ENCODE peak calls at places on chromosome 14, in eight cellular contexts. M is fibroblast of lung; G is tibial nerve; A is effector memory CD8-positive, alpha-beta T cell; I is EL; O is NCI-H1092 treated with DMSO at 0.1 percent for 48 hours; Q is SK-N-DZ; T is stimulated activated CD8-positive, alpha-beta memory T cell treated with anti-CD3 and anti-CD28 coated beads, Interleukin-7, amount 100 ng/mL, for 4 hours. P is an unnamed sample.

GRCh38 chr14:104080557-104081492 is 4.7 kb upstream of the ASPG start:
- DNase-seq in T (no peak), O (no peak), Q (no peak), M (no peak), I (no peak), G (no peak), A (no peak), P (peak)

GRCh38 chr14:73176673-73177072 is 40.4 kb downstream of the PSEN1 start:
- DNase-seq in A (no peak), T (no peak), Q (no peak), O (no peak), I (no peak), G (no peak), M (no peak), P (no peak)

GRCh38 chr14:96455588-96455987 is 46.6 kb upstream of the PAPOLA start:
- DNase-seq in O (no peak), M (no peak), A (no peak), I (peak), Q (no peak), G (no peak), T (no peak), P (no peak)

GRCh38 chr14:73295198-73295796 is 58.0 kb downstream of the PAPLN start:
- DNase-seq in G (peak), O (peak), A (peak), Q (peak), M (peak), I (peak), T (no peak), P (no peak)

GRCh38 chr14:105087308-105087962 is 22.2 kb upstream of the GPR132 start:
- DNase-seq in I (peak), Q (no peak), G (no peak), O (no peak), A (no peak), T (no peak), M (peak), P (peak)

GRCh38 chr14:67577181-67577580 is 22.9 kb downstream of the PIGH start:
- DNase-seq in Q (no peak), A (no peak), T (no peak), I (no peak), O (no peak), M (no peak), G (no peak), P (no peak)

GRCh38 chr14:100889641-100890040 is 13.9 kb downstream of the RTL1 start:
- DNase-seq in G (no peak), O (no peak), I (no peak), Q (no peak), M (no peak), T (no peak), A (no peak), P (peak)

GRCh38 chr14:34628681-34629135 is 1.2 kb downstream of the SNX6 start:
- DNase-seq in T (peak), A (peak), M (peak), G (no peak), O (no peak), I (peak), Q (no peak), P (no peak)

GRCh38 chr14:101078892-101079221 is 175.3 kb upstream of the RTL1 start:
- DNase-seq in I (no peak), Q (no peak), G (no peak), T (no peak), O (peak), M (no peak), A (no peak), P (peak)

GRCh38 chr14:81450100-81450531 is 50.0 kb upstream of the STON2 start:
- DNase-seq in Q (peak), O (peak), A (no peak), G (peak), M (peak), T (no peak), I (peak), P (no peak)

GRCh38 chr14:94395900-94396574 is 7.6 kb upstream of the SERPINA1 start:
- DNase-seq in T (no peak), I (no peak), O (peak), Q (no peak), G (no peak), M (no peak), A (no peak), P (no peak)

GRCh38 chr14:60085085-60085484 is 6.6 kb upstream of the PCNX4 start:
- DNase-seq in G (no peak), Q (no peak), M (no peak), T (no peak), I (no peak), O (no peak), A (no peak), P (no peak)

GRCh38 chr14:26026384-26026783 is 571.4 kb downstream of the NOVA1 start:
- DNase-seq in M (no peak), A (no peak), T (no peak), Q (no peak), G (no peak), O (no peak), I (no peak), P (no peak)

GRCh38 chr14:75609606-75610476 is 31.4 kb downstream of the FLVCR2 start:
- DNase-seq in O (no peak), T (no peak), Q (no peak), A (no peak), G (peak), M (no peak), I (no peak), P (no peak)

GRCh38 chr14:103201801-103202200 is 78.5 kb downstream of the TNFAIP2 start:
- DNase-seq in M (no peak), A (no peak), T (no peak), Q (no peak), I (no peak), G (no peak), O (no peak), P (no peak)

GRCh38 chr14:103530390-103530789 is 1.4 kb downstream of the TRMT61A start:
- DNase-seq in O (no peak), G (no peak), M (no peak), I (no peak), Q (no peak), A (no peak), T (no peak), P (no peak)

GRCh38 chr14:96682401-96682800 is 114.8 kb upstream of the VRK1 start:
- DNase-seq in I (no peak), M (no peak), T (no peak), G (no peak), A (no peak), O (no peak), Q (no peak), P (no peak)

GRCh38 chr14:104266643-104267575 is 128.5 kb downstream of the KIF26A start:
- DNase-seq in M (no peak), G (no peak), O (no peak), T (no peak), I (no peak), A (no peak), Q (no peak), P (peak)

GRCh38 chr14:104140213-104140462 is 1.8 kb downstream of the KIF26A start:
- DNase-seq in T (no peak), O (no peak), M (no peak), Q (no peak), A (no peak), G (no peak), I (no peak), P (no peak)

GRCh38 chr14:67166450-67166853 is 22.8 kb upstream of the GARIN2 start:
- DNase-seq in G (peak), Q (peak), A (peak), T (no peak), M (peak), I (peak), O (peak), P (no peak)

GRCh38 chr14:21069388-21070082 is 569 bp upstream of the ARHGEF40 start:
- DNase-seq in A (peak), Q (peak), M (peak), T (no peak), I (peak), G (peak), O (peak), P (no peak)

GRCh38 chr14:93010543-93011541 is 87.9 kb downstream of the CHGA start:
- DNase-seq in O (no peak), T (no peak), I (no peak), G (no peak), Q (no peak), M (no peak), A (no peak), P (no peak)

GRCh38 chr14:96514694-96515093 is 12.5 kb downstream of the PAPOLA start:
- DNase-seq in I (no peak), A (no peak), G (no peak), T (no peak), M (no peak), Q (no peak), O (no peak), P (no peak)

GRCh38 chr14:98931126-98931525 is 340.9 kb downstream of the BCL11B start:
- DNase-seq in O (no peak), T (no peak), M (no peak), G (no peak), Q (no peak), I (no peak), A (no peak), P (no peak)

GRCh38 chr14:68668531-68668930 is 124.3 kb downstream of the ZFP36L1 start:
- DNase-seq in Q (no peak), M (no peak), G (no peak), A (no peak), T (no peak), O (no peak), I (no peak), P (no peak)

GRCh38 chr14:104510794-104511611 is 68.6 kb upstream of the C14orf180 start:
- DNase-seq in T (no peak), A (no peak), G (no peak), I (no peak), M (no peak), O (peak), Q (no peak), P (no peak)

GRCh38 chr14:97994020-97994531 is 1196.9 kb downstream of the VRK1 start:
- DNase-seq in O (no peak), I (no peak), T (no peak), A (peak), Q (no peak), M (no peak), G (no peak), P (no peak)

GRCh38 chr14:86481105-86481504 is 951.2 kb downstream of the FLRT2 start:
- DNase-seq in I (peak), G (no peak), O (no peak), T (no peak), A (no peak), Q (no peak), M (peak), P (no peak)

GRCh38 chr14:24818054-24818822 is 184.2 kb upstream of the GZMB start:
- DNase-seq in I (peak), G (no peak), Q (no peak), T (no peak), O (no peak), M (peak), A (no peak), P (no peak)

GRCh38 chr14:95424533-95424932 is 91.9 kb downstream of the SYNE3 start:
- DNase-seq in Q (no peak), M (no peak), T (no peak), I (no peak), G (peak), O (no peak), A (no peak), P (no peak)

GRCh38 chr14:55131782-55132181 is 2.7 kb downstream of the LGALS3 start:
- DNase-seq in O (no peak), A (no peak), I (peak), G (no peak), M (no peak), Q (no peak), T (no peak), P (no peak)

GRCh38 chr14:100076133-100076532 is 10.9 kb downstream of the EVL start:
- DNase-seq in O (no peak), G (no peak), T (no peak), A (no peak), I (peak), Q (peak), M (no peak), P (no peak)

GRCh38 chr14:61178226-61179060 is 102.7 kb downstream of the TMEM30B start:
- DNase-seq in G (no peak), O (no peak), T (no peak), I (peak), A (no peak), Q (no peak), M (peak), P (no peak)

GRCh38 chr14:59020382-59020781 is 168.1 kb upstream of the DAAM1 start:
- DNase-seq in O (peak), Q (peak), T (no peak), A (no peak), G (peak), M (peak), I (peak), P (no peak)

GRCh38 chr14:50532502-50533313 is at the start of gene MAP4K5:
- DNase-seq in T (peak), M (peak), I (peak), G (peak), Q (peak), O (peak), A (peak), P (peak)

GRCh38 chr14:78987006-78987405 is 816.8 kb downstream of the NRXN3 start:
- DNase-seq in M (no peak), Q (no peak), G (no peak), I (no peak), T (no peak), O (no peak), A (no peak), P (no peak)

GRCh38 chr14:90632451-90632850 is 183.8 kb downstream of the TTC7B start:
- DNase-seq in Q (no peak), I (no peak), T (no peak), O (no peak), G (no peak), A (no peak), M (peak), P (no peak)

GRCh38 chr14:58824106-58824505 is 186.3 kb downstream of the DACT1 start:
- DNase-seq in O (no peak), T (no peak), A (no peak), G (no peak), M (peak), I (peak), Q (peak), P (no peak)